ENCODE peak calls at places on chromosome 19, in eight cellular contexts. W is A549; J is colonic mucosa; R is WERI-Rb-1; B is astrocyte of the cerebellum; L is fibroblast of mammary gland; I is CD8-positive, alpha-beta T cell; A is lung. X is an unnamed sample.

GRCh38 chr19:48858984-48859710 is 9.3 kb downstream of the PLEKHA4 start:
- DNase-seq in W (no peak), J (peak; percentile 73), R (no peak), B (no peak), L (no peak), I (peak; percentile 74), A (peak; percentile 74), X (peak; percentile 88)

GRCh38 chr19:5957132-5957531 is 20.8 kb downstream of the RANBP3 start:
- DNase-seq in W (no peak), J (no peak), R (no peak), B (no peak), L (peak; percentile 37), I (no peak), A (no peak), X (no peak)

GRCh38 chr19:13865578-13866462 is 11.1 kb upstream of the NANOS3 start:
- DNase-seq in W (no peak), J (peak; percentile 39), R (peak; percentile 59), B (no peak), L (no peak), I (no peak), A (no peak), X (peak; percentile 80)

GRCh38 chr19:12937243-12938053 is 961 bp upstream of the CALR start:
- DNase-seq in W (peak; percentile 68), J (peak; percentile 66), R (peak; percentile 79), B (no peak), L (peak; percentile 58), I (no peak), A (no peak), X (no peak)

GRCh38 chr19:41261474-41262190 is 2.5 kb upstream of the HNRNPUL1 start:
- DNase-seq in W (no peak), J (peak; percentile 22), R (no peak), B (no peak), L (no peak), I (no peak), A (no peak), X (no peak)

GRCh38 chr19:4327252-4327876 is 11.3 kb downstream of the STAP2 start:
- DNase-seq in W (peak; percentile 33), J (peak; percentile 78), R (no peak), B (no peak), L (peak; percentile 41), I (peak; percentile 56), A (peak; percentile 87), X (peak; percentile 68)

GRCh38 chr19:50329146-50329925 is at the start of gene KCNC3:
- DNase-seq in W (peak; percentile 100), J (peak; percentile 99), R (peak; percentile 100), B (peak; percentile 73), L (peak; percentile 95), I (peak; percentile 85), A (peak; percentile 100), X (peak; percentile 100)

GRCh38 chr19:6680141-6680540 is 10.2 kb upstream of the TNFSF14 start:
- DNase-seq in W (no peak), J (no peak), R (no peak), B (no peak), L (no peak), I (no peak), A (no peak), X (no peak)

GRCh38 chr19:41597600-41598041 is 21.7 kb downstream of the CEACAM21 start:
- DNase-seq in W (peak; percentile 85), J (peak; percentile 77), R (peak; percentile 68), B (peak; percentile 34), L (peak; percentile 68), I (peak; percentile 61), A (peak; percentile 70), X (peak; percentile 88)

GRCh38 chr19:42132030-42132628 is at the start of gene POU2F2:
- DNase-seq in W (no peak), J (peak; percentile 55), R (no peak), B (no peak), L (no peak), I (peak; percentile 84), A (peak; percentile 30), X (peak; percentile 87)

GRCh38 chr19:41844601-41845000 is at the start of gene LYPD4:
- DNase-seq in W (peak; percentile 58), J (no peak), R (no peak), B (no peak), L (no peak), I (no peak), A (no peak), X (no peak)

GRCh38 chr19:480016-480855 is 16.1 kb upstream of the MADCAM1 start:
- DNase-seq in W (peak; percentile 70), J (peak; percentile 78), R (peak; percentile 85), B (no peak), L (peak; percentile 55), I (peak; percentile 30), A (peak; percentile 80), X (no peak)

GRCh38 chr19:3343619-3344502 is 22.5 kb upstream of the NFIC start:
- DNase-seq in W (peak; percentile 95), J (peak; percentile 66), R (peak; percentile 31), B (peak; percentile 58), L (peak; percentile 92), I (no peak), A (peak; percentile 89), X (peak; percentile 70)

GRCh38 chr19:31348416-31349159 is 648 bp downstream of the TSHZ3 start:
- DNase-seq in W (peak; percentile 47), J (no peak), R (peak; percentile 28), B (no peak), L (no peak), I (no peak), A (no peak), X (no peak)

GRCh38 chr19:4197625-4198466 is 15.4 kb downstream of the ANKRD24 start:
- DNase-seq in W (peak; percentile 55), J (no peak), R (peak; percentile 31), B (no peak), L (no peak), I (no peak), A (no peak), X (peak; percentile 66)

GRCh38 chr19:49533551-49534488 is 6.0 kb downstream of the RCN3 start:
- DNase-seq in W (peak; percentile 85), J (peak; percentile 61), R (peak; percentile 69), B (no peak), L (peak; percentile 35), I (peak; percentile 82), A (peak; percentile 71), X (peak; percentile 83)

GRCh38 chr19:13842294-13843103 is 34.4 kb upstream of the NANOS3 start:
- DNase-seq in W (peak; percentile 82), J (peak; percentile 85), R (peak; percentile 62), B (no peak), L (peak; percentile 57), I (peak; percentile 63), A (peak; percentile 84), X (peak; percentile 91)

GRCh38 chr19:11195169-11195568 is 2.2 kb downstream of the KANK2 start:
- DNase-seq in W (no peak), J (no peak), R (no peak), B (no peak), L (no peak), I (no peak), A (no peak), X (no peak)

GRCh38 chr19:47226426-47227346 is 4.3 kb downstream of the BBC3 start:
- DNase-seq in W (peak; percentile 95), J (peak; percentile 95), R (peak; percentile 85), B (no peak), L (peak; percentile 73), I (peak; percentile 45), A (peak; percentile 86), X (peak; percentile 82)

GRCh38 chr19:47446534-47447469 is 24.9 kb downstream of the SLC8A2 start:
- DNase-seq in W (peak; percentile 94), J (peak; percentile 66), R (no peak), B (no peak), L (no peak), I (no peak), A (peak; percentile 35), X (no peak)

GRCh38 chr19:51783373-51783772 is 11.6 kb upstream of the FPR3 start:
- DNase-seq in W (peak; percentile 24), J (no peak), R (peak; percentile 20), B (no peak), L (peak; percentile 38), I (no peak), A (no peak), X (no peak)

GRCh38 chr19:36139473-36140288 is at the start of gene CAPNS1:
- DNase-seq in W (peak; percentile 99), J (peak; percentile 97), R (peak; percentile 97), B (peak; percentile 92), L (peak; percentile 93), I (peak; percentile 87), A (peak; percentile 97), X (peak; percentile 98)
- TF ChIP-seq CTCF in W (peak; percentile 17), J (no peak), R (peak; percentile 34), B (no peak), L (no peak), I (peak; percentile 26), A (no peak), X (no peak)

GRCh38 chr19:18112989-18113478 is 15.5 kb downstream of the MAST3 start:
- DNase-seq in W (peak; percentile 80), J (peak; percentile 96), R (peak; percentile 90), B (peak; percentile 59), L (peak; percentile 77), I (peak; percentile 67), A (peak; percentile 88), X (peak; percentile 77)
- TF ChIP-seq CTCF in W (peak; percentile 71), J (peak; percentile 87), R (peak; percentile 97), B (peak; percentile 97), L (peak; percentile 94), I (peak; percentile 74), A (peak; percentile 84), X (peak; percentile 92)

DNA sequence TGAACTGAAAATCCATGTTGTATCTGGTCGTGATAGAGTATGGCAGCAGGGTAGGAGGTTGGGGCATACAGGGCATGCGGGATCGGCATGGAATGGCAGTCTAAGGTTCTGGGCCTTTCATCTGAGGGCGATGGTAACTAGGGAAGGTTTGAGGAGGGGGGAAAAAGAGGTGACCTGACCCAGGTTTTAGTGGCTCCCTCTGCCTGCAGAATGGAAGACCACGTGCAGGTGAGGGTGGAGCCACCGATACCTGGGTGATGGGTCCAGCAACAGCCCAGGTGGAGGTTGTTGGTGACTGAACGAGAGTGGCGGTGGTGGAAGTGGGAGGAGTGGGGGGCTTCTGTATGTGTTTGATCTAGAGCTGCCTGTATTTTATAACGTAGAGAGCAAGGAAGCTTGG is 3.8 kb downstream of the ZNF749 start:
- DNase-seq in W (no peak), J (no peak), R (no peak), B (no peak), L (no peak), I (no peak), A (no peak), X (no peak)
- TF ChIP-seq CTCF in W (no peak), J (no peak), R (no peak), B (no peak), L (no peak), I (no peak), A (no peak), X (no peak)

DNA sequence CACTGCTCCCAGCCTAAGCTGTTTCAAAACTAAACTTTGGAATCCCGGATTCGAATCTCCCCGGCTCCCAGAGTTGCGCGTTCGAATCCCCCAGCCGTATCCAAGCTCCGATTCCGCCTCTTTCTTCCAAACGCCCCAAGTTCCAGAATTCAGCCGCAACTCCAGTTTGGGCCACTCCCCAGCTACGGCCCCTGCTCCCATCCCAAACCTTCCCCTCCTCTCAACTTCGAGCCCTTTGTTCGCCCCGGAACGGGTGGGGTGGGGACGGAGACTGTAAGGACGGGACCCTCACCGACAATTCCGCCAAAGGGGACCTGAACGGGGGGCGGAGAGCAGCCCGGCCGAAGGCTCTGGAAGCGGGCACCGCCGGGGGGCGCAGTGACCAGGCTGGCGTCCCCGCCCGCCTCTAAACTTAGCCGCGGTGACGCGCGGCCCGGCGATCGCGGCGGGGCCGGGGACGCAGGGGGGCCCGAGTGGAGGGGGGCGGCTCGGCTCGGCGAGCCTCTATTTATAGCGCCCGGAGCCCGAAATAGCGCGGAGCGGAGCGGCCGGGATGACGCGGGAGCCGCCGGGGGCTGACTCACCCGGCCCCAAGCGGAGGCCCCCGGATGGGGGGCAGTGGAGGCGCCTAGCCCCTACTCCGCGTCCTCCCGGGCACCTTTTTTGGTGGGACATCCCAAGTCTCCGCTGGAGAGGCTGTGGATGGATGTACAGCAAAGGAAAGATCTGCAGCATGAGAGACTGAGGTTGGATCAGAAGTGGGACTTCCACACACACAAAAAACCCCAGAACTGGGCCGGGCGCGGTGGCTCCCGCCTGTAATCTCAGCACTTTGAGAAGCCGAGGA is 4.9 kb upstream of the ERCC1 start:
- DNase-seq in W (no peak), J (no peak), R (peak; percentile 38), B (no peak), L (peak; percentile 41), I (no peak), A (no peak), X (peak; percentile 68)
- TF ChIP-seq CTCF in W (peak; percentile 65), J (no peak), R (peak; percentile 50), B (peak; percentile 59), L (peak; percentile 14), I (no peak), A (no peak), X (peak; percentile 59)